ENCODE peak calls at places on chromosomes 12 and 14, in nine cellular contexts. One of them, this sample, is unnamed.
A peak's percentile ranks its signal among the peaks of the same experiment; 100 is the strongest.

GRCh38 chr14:23167006-23167847 is 16.2 kb downstream of the SLC7A8 start:
- DNase-seq in psoas muscle: no peak
- DNase-seq in suprapubic skin: peak; percentile 37
- DNase-seq in aorta: no peak
- DNase-seq in gastrocnemius medialis: no peak
- DNase-seq in uterus: no peak
- DNase-seq in CD8-positive, alpha-beta memory T cell: no peak
- DNase-seq in lower lobe of right lung: no peak
- DNase-seq in left ventricle myocardium inferior: no peak
- DNase-seq in this sample: no peak

GRCh38 chr12:125406131-125406530 is 340.9 kb downstream of the AACS start:
- DNase-seq in aorta: no peak
- DNase-seq in left ventricle myocardium inferior: no peak
- DNase-seq in CD8-positive, alpha-beta memory T cell: no peak
- DNase-seq in gastrocnemius medialis: no peak
- DNase-seq in psoas muscle: no peak
- DNase-seq in lower lobe of right lung: no peak
- DNase-seq in suprapubic skin: no peak
- DNase-seq in uterus: no peak
- DNase-seq in this sample: no peak

GRCh38 chr14:77565289-77566081 is 51.0 kb downstream of the SPTLC2 start:
- DNase-seq in CD8-positive, alpha-beta memory T cell: no peak
- DNase-seq in left ventricle myocardium inferior: no peak
- DNase-seq in lower lobe of right lung: no peak
- DNase-seq in uterus: no peak
- DNase-seq in gastrocnemius medialis: no peak
- DNase-seq in suprapubic skin: no peak
- DNase-seq in psoas muscle: no peak
- DNase-seq in aorta: no peak
- DNase-seq in this sample: no peak

GRCh38 chr12:19740472-19741131 is 301.3 kb downstream of the AEBP2 start:
- DNase-seq in lower lobe of right lung: no peak
- DNase-seq in aorta: no peak
- DNase-seq in uterus: peak; percentile 18
- DNase-seq in psoas muscle: no peak
- DNase-seq in CD8-positive, alpha-beta memory T cell: no peak
- DNase-seq in suprapubic skin: no peak
- DNase-seq in left ventricle myocardium inferior: no peak
- DNase-seq in gastrocnemius medialis: no peak
- DNase-seq in this sample: no peak

GRCh38 chr14:84825481-84825880 is 704.5 kb upstream of the FLRT2 start:
- DNase-seq in psoas muscle: no peak
- DNase-seq in gastrocnemius medialis: no peak
- DNase-seq in uterus: no peak
- DNase-seq in left ventricle myocardium inferior: no peak
- DNase-seq in CD8-positive, alpha-beta memory T cell: no peak
- DNase-seq in suprapubic skin: no peak
- DNase-seq in lower lobe of right lung: no peak
- DNase-seq in aorta: no peak
- DNase-seq in this sample: no peak

GRCh38 chr12:68468036-68468435 is 135.9 kb upstream of the MDM1 start:
- DNase-seq in left ventricle myocardium inferior: no peak
- DNase-seq in CD8-positive, alpha-beta memory T cell: no peak
- DNase-seq in aorta: no peak
- DNase-seq in gastrocnemius medialis: no peak
- DNase-seq in psoas muscle: no peak
- DNase-seq in suprapubic skin: no peak
- DNase-seq in uterus: no peak
- DNase-seq in lower lobe of right lung: no peak
- DNase-seq in this sample: no peak

GRCh38 chr14:39050389-39050788 is 52.6 kb downstream of the SEC23A start:
- DNase-seq in lower lobe of right lung: no peak
- DNase-seq in CD8-positive, alpha-beta memory T cell: no peak
- DNase-seq in suprapubic skin: no peak
- DNase-seq in left ventricle myocardium inferior: no peak
- DNase-seq in gastrocnemius medialis: no peak
- DNase-seq in uterus: no peak
- DNase-seq in psoas muscle: no peak
- DNase-seq in aorta: no peak
- DNase-seq in this sample: no peak

GRCh38 chr12:93530358-93530757 is 42.1 kb upstream of the SOCS2 start:
- DNase-seq in psoas muscle: no peak
- DNase-seq in left ventricle myocardium inferior: no peak
- DNase-seq in lower lobe of right lung: no peak
- DNase-seq in suprapubic skin: no peak
- DNase-seq in aorta: no peak
- DNase-seq in gastrocnemius medialis: no peak
- DNase-seq in CD8-positive, alpha-beta memory T cell: no peak
- DNase-seq in uterus: no peak
- DNase-seq in this sample: no peak

GRCh38 chr14:68451676-68452387 is 341.0 kb downstream of the ZFP36L1 start:
- DNase-seq in uterus: no peak
- DNase-seq in left ventricle myocardium inferior: no peak
- DNase-seq in gastrocnemius medialis: peak; percentile 34
- DNase-seq in CD8-positive, alpha-beta memory T cell: no peak
- DNase-seq in aorta: peak; percentile 41
- DNase-seq in lower lobe of right lung: no peak
- DNase-seq in psoas muscle: peak; percentile 38
- DNase-seq in suprapubic skin: no peak
- DNase-seq in this sample: no peak

GRCh38 chr12:94603434-94604068 is 46.8 kb downstream of the TMCC3 start:
- DNase-seq in lower lobe of right lung: peak; percentile 58
- DNase-seq in suprapubic skin: no peak
- DNase-seq in gastrocnemius medialis: no peak
- DNase-seq in aorta: no peak
- DNase-seq in CD8-positive, alpha-beta memory T cell: peak; percentile 69
- DNase-seq in uterus: no peak
- DNase-seq in left ventricle myocardium inferior: no peak
- DNase-seq in psoas muscle: no peak
- DNase-seq in this sample: no peak

GRCh38 chr14:99264691-99265090 is 7.3 kb downstream of the BCL11B start:
- DNase-seq in lower lobe of right lung: no peak
- DNase-seq in aorta: no peak
- DNase-seq in gastrocnemius medialis: no peak
- DNase-seq in CD8-positive, alpha-beta memory T cell: peak; percentile 38
- DNase-seq in suprapubic skin: no peak
- DNase-seq in psoas muscle: no peak
- DNase-seq in uterus: no peak
- DNase-seq in left ventricle myocardium inferior: no peak
- DNase-seq in this sample: no peak

GRCh38 chr14:92638904-92639303 is 109.5 kb downstream of the LGMN start:
- DNase-seq in gastrocnemius medialis: no peak
- DNase-seq in uterus: no peak
- DNase-seq in suprapubic skin: no peak
- DNase-seq in left ventricle myocardium inferior: no peak
- DNase-seq in CD8-positive, alpha-beta memory T cell: no peak
- DNase-seq in psoas muscle: no peak
- DNase-seq in lower lobe of right lung: no peak
- DNase-seq in aorta: no peak
- DNase-seq in this sample: no peak

GRCh38 chr14:77141592-77142288 is at the start of gene ZDHHC22:
- DNase-seq in suprapubic skin: no peak
- DNase-seq in gastrocnemius medialis: no peak
- DNase-seq in lower lobe of right lung: no peak
- DNase-seq in uterus: no peak
- DNase-seq in psoas muscle: no peak
- DNase-seq in aorta: no peak
- DNase-seq in left ventricle myocardium inferior: no peak
- DNase-seq in CD8-positive, alpha-beta memory T cell: no peak
- DNase-seq in this sample: no peak

GRCh38 chr12:92796650-92797049 is 93.9 kb downstream of the PLEKHG7 start:
- DNase-seq in uterus: no peak
- DNase-seq in aorta: no peak
- DNase-seq in lower lobe of right lung: no peak
- DNase-seq in left ventricle myocardium inferior: no peak
- DNase-seq in suprapubic skin: no peak
- DNase-seq in gastrocnemius medialis: no peak
- DNase-seq in psoas muscle: no peak
- DNase-seq in CD8-positive, alpha-beta memory T cell: no peak
- DNase-seq in this sample: no peak

GRCh38 chr12:116125981-116126566 is 151.4 kb downstream of the MED13L start:
- DNase-seq in aorta: no peak
- DNase-seq in uterus: no peak
- DNase-seq in CD8-positive, alpha-beta memory T cell: no peak
- DNase-seq in lower lobe of right lung: peak; percentile 49
- DNase-seq in suprapubic skin: no peak
- DNase-seq in gastrocnemius medialis: no peak
- DNase-seq in left ventricle myocardium inferior: no peak
- DNase-seq in psoas muscle: no peak
- DNase-seq in this sample: no peak
- H3K4me1 ChIP-seq in aorta: peaks cover 20% of the 10 kb centered on the region
- H3K4me1 ChIP-seq in uterus: peaks cover 20% of the 10 kb centered on the region
- H3K4me1 ChIP-seq in CD8-positive, alpha-beta memory T cell: peaks cover 24% of the 10 kb centered on the region
- H3K4me1 ChIP-seq in lower lobe of right lung: peaks cover 69% of the 10 kb centered on the region
- H3K4me1 ChIP-seq in suprapubic skin: peaks cover 71% of the 10 kb centered on the region
- H3K4me1 ChIP-seq in gastrocnemius medialis: peaks cover 87% of the 10 kb centered on the region
- H3K4me1 ChIP-seq in left ventricle myocardium inferior: peaks cover 91% of the 10 kb centered on the region
- H3K4me1 ChIP-seq in psoas muscle: peaks cover 91% of the 10 kb centered on the region
- H3K4me1 ChIP-seq in this sample: peaks cover 72% of the 10 kb centered on the region

DNA sequence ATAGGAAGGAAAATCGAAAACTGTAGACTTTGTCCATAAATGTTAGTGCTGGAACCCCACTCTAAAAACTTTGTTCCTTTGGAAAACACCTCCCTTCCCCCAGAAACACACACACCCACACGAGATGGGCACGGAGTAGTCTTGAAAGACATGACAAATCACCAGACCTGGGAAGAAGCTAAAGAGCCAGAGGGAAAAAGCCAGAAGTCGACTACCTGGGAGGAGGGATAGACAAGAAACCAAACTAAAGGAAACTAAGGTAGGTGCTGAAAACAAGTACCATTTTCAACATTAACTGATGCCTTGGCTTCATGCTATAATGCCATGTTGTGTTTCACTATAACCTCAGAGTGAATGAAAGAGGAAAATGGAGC is 899 bp upstream of the NANOG start:
- DNase-seq in gastrocnemius medialis: no peak
- DNase-seq in suprapubic skin: no peak
- DNase-seq in lower lobe of right lung: no peak
- DNase-seq in left ventricle myocardium inferior: no peak
- DNase-seq in aorta: no peak
- DNase-seq in CD8-positive, alpha-beta memory T cell: no peak
- DNase-seq in psoas muscle: no peak
- DNase-seq in uterus: no peak
- DNase-seq in this sample: no peak
- H3K4me3 ChIP-seq in gastrocnemius medialis: no peak overlapping the region
- H3K4me3 ChIP-seq in suprapubic skin: no peak overlapping the region
- H3K4me3 ChIP-seq in lower lobe of right lung: no peak overlapping the region
- H3K4me3 ChIP-seq in left ventricle myocardium inferior: no peak overlapping the region
- H3K4me3 ChIP-seq in aorta: no peak overlapping the region
- H3K4me3 ChIP-seq in CD8-positive, alpha-beta memory T cell: no peak overlapping the region
- H3K4me3 ChIP-seq in psoas muscle: no peak overlapping the region
- H3K4me3 ChIP-seq in uterus: no peak overlapping the region
- H3K4me3 ChIP-seq in this sample: no peak overlapping the region

GRCh38 chr14:33165926-33166289 is 227.2 kb downstream of the NPAS3 start:
- DNase-seq in left ventricle myocardium inferior: no peak
- DNase-seq in suprapubic skin: no peak
- DNase-seq in gastrocnemius medialis: no peak
- DNase-seq in uterus: no peak
- DNase-seq in aorta: no peak
- DNase-seq in lower lobe of right lung: no peak
- DNase-seq in CD8-positive, alpha-beta memory T cell: no peak
- DNase-seq in psoas muscle: no peak
- DNase-seq in this sample: no peak
- H3K27ac ChIP-seq in left ventricle myocardium inferior: no peak overlapping the region
- H3K27ac ChIP-seq in suprapubic skin: no peak overlapping the region
- H3K27ac ChIP-seq in gastrocnemius medialis: no peak overlapping the region
- H3K27ac ChIP-seq in uterus: no peak overlapping the region
- H3K27ac ChIP-seq in aorta: no peak overlapping the region
- H3K27ac ChIP-seq in lower lobe of right lung: no peak overlapping the region
- H3K27ac ChIP-seq in CD8-positive, alpha-beta memory T cell: no peak overlapping the region
- H3K27ac ChIP-seq in psoas muscle: no peak overlapping the region
- H3K27ac ChIP-seq in this sample: no peak overlapping the region

DNA sequence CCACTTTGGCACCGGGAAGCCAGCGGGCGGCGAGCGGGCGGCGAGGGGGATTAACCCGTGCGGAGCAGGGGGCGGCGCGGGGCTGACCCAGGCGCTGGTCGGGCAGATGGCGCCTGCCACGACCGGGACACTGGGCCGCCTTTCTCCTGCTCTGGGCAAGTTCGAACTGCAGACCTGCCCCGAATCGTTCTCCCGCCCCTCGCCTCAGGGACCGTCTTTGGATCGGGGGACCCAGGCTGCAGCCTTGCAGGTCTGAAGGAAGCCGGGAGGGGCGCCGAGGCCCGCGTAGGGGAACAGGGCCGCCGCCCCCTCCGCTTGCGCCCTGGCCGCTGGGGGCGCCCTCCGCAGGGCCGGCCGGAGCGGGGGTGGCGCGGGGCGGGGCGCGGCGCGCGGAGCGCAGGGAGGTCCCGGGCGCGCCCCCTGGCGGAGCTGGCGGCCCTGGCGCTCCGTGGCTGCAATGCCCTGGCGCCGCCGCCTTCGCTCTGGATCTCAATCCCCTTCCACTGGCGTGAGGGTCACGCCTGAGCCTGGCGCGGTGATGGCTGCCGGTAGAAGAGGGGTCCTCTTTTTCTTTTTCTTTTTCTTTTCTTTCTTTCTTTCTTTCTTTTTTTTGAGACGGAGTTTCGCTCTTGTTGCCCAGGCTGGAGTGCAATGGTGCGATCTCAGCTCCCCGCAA is 447 bp upstream of the LTBP2 start:
- DNase-seq in uterus: peak; percentile 83
- DNase-seq in suprapubic skin: peak; percentile 88
- DNase-seq in left ventricle myocardium inferior: peak; percentile 85
- DNase-seq in gastrocnemius medialis: peak; percentile 25
- DNase-seq in aorta: peak; percentile 89
- DNase-seq in CD8-positive, alpha-beta memory T cell: peak; percentile 85
- DNase-seq in psoas muscle: peak; percentile 88
- DNase-seq in lower lobe of right lung: peak; percentile 87
- DNase-seq in this sample: peak; percentile 90
- H3K4me1 ChIP-seq in uterus: no peaks in the 10 kb centered on the region
- H3K4me1 ChIP-seq in suprapubic skin: peaks cover 75% of the 10 kb centered on the region
- H3K4me1 ChIP-seq in left ventricle myocardium inferior: peaks cover 33% of the 10 kb centered on the region
- H3K4me1 ChIP-seq in gastrocnemius medialis: peaks cover 7% of the 10 kb centered on the region
- H3K4me1 ChIP-seq in aorta: peaks cover 7% of the 10 kb centered on the region
- H3K4me1 ChIP-seq in CD8-positive, alpha-beta memory T cell: peaks cover 11% of the 10 kb centered on the region
- H3K4me1 ChIP-seq in psoas muscle: peaks cover 21% of the 10 kb centered on the region
- H3K4me1 ChIP-seq in lower lobe of right lung: peaks cover 38% of the 10 kb centered on the region
- H3K4me1 ChIP-seq in this sample: peaks cover 14% of the 10 kb centered on the region